ENCODE peak calls at places on chromosome 3, in ten cellular contexts. One of them, this sample, is unnamed.

GRCh38 chr3:159280326-159280725 is 478.5 kb downstream of the MFSD1 start:
- DNase-seq in upper lobe of right lung: no peak
- DNase-seq in SJSA1: no peak
- DNase-seq in heart left ventricle: no peak
- DNase-seq in neuronal stem cell: no peak
- DNase-seq in lower lobe of right lung: no peak
- DNase-seq in MM.1S: no peak
- DNase-seq in left lung: no peak
- DNase-seq in naive thymus-derived CD4-positive, alpha-beta T cell: no peak
- DNase-seq in esophagus muscularis mucosa: no peak
- DNase-seq in this sample: no peak

GRCh38 chr3:113200351-113200750 is 11.0 kb upstream of the BOC start:
- DNase-seq in upper lobe of right lung: no peak
- DNase-seq in SJSA1: no peak
- DNase-seq in heart left ventricle: no peak
- DNase-seq in neuronal stem cell: no peak
- DNase-seq in lower lobe of right lung: no peak
- DNase-seq in MM.1S: no peak
- DNase-seq in left lung: no peak
- DNase-seq in naive thymus-derived CD4-positive, alpha-beta T cell: no peak
- DNase-seq in esophagus muscularis mucosa: peak; percentile 66
- DNase-seq in this sample: no peak

GRCh38 chr3:154327871-154328270 is 3.6 kb upstream of the DHX36 start:
- DNase-seq in upper lobe of right lung: no peak
- DNase-seq in SJSA1: no peak
- DNase-seq in heart left ventricle: no peak
- DNase-seq in neuronal stem cell: no peak
- DNase-seq in lower lobe of right lung: no peak
- DNase-seq in MM.1S: no peak
- DNase-seq in left lung: no peak
- DNase-seq in naive thymus-derived CD4-positive, alpha-beta T cell: no peak
- DNase-seq in esophagus muscularis mucosa: no peak
- DNase-seq in this sample: no peak

GRCh38 chr3:87088984-87089841 is 98.3 kb upstream of the VGLL3 start:
- DNase-seq in upper lobe of right lung: peak; percentile 74
- DNase-seq in SJSA1: peak; percentile 82
- DNase-seq in heart left ventricle: peak; percentile 56
- DNase-seq in neuronal stem cell: no peak
- DNase-seq in lower lobe of right lung: peak; percentile 67
- DNase-seq in MM.1S: no peak
- DNase-seq in left lung: peak; percentile 85
- DNase-seq in naive thymus-derived CD4-positive, alpha-beta T cell: no peak
- DNase-seq in esophagus muscularis mucosa: no peak
- DNase-seq in this sample: peak; percentile 4

GRCh38 chr3:121411554-121411953 is 134.2 kb downstream of the POLQ start:
- DNase-seq in upper lobe of right lung: no peak
- DNase-seq in SJSA1: no peak
- DNase-seq in heart left ventricle: no peak
- DNase-seq in neuronal stem cell: no peak
- DNase-seq in lower lobe of right lung: no peak
- DNase-seq in MM.1S: no peak
- DNase-seq in left lung: no peak
- DNase-seq in naive thymus-derived CD4-positive, alpha-beta T cell: no peak
- DNase-seq in esophagus muscularis mucosa: no peak
- DNase-seq in this sample: no peak

GRCh38 chr3:127467386-127467785 is 123.1 kb downstream of the TPRA1 start:
- DNase-seq in upper lobe of right lung: no peak
- DNase-seq in SJSA1: no peak
- DNase-seq in heart left ventricle: no peak
- DNase-seq in neuronal stem cell: no peak
- DNase-seq in lower lobe of right lung: no peak
- DNase-seq in MM.1S: no peak
- DNase-seq in left lung: no peak
- DNase-seq in naive thymus-derived CD4-positive, alpha-beta T cell: no peak
- DNase-seq in esophagus muscularis mucosa: no peak
- DNase-seq in this sample: peak; percentile 8

GRCh38 chr3:156659260-156659659 is 15.1 kb upstream of the TIPARP start:
- DNase-seq in upper lobe of right lung: no peak
- DNase-seq in SJSA1: no peak
- DNase-seq in heart left ventricle: no peak
- DNase-seq in neuronal stem cell: no peak
- DNase-seq in lower lobe of right lung: no peak
- DNase-seq in MM.1S: peak; percentile 5
- DNase-seq in left lung: no peak
- DNase-seq in naive thymus-derived CD4-positive, alpha-beta T cell: no peak
- DNase-seq in esophagus muscularis mucosa: no peak
- DNase-seq in this sample: no peak

GRCh38 chr3:55243686-55244085 is 243.4 kb downstream of the WNT5A start:
- DNase-seq in upper lobe of right lung: no peak
- DNase-seq in SJSA1: no peak
- DNase-seq in heart left ventricle: no peak
- DNase-seq in neuronal stem cell: no peak
- DNase-seq in lower lobe of right lung: no peak
- DNase-seq in MM.1S: no peak
- DNase-seq in left lung: no peak
- DNase-seq in naive thymus-derived CD4-positive, alpha-beta T cell: no peak
- DNase-seq in esophagus muscularis mucosa: peak; percentile 37
- DNase-seq in this sample: no peak

GRCh38 chr3:29764059-29764458 is 483.2 kb downstream of the RBMS3 start:
- DNase-seq in upper lobe of right lung: no peak
- DNase-seq in SJSA1: no peak
- DNase-seq in heart left ventricle: no peak
- DNase-seq in neuronal stem cell: no peak
- DNase-seq in lower lobe of right lung: no peak
- DNase-seq in MM.1S: no peak
- DNase-seq in left lung: no peak
- DNase-seq in naive thymus-derived CD4-positive, alpha-beta T cell: no peak
- DNase-seq in esophagus muscularis mucosa: no peak
- DNase-seq in this sample: no peak

GRCh38 chr3:141272906-141273662 is 41.5 kb downstream of the PXYLP1 start:
- DNase-seq in upper lobe of right lung: no peak
- DNase-seq in SJSA1: no peak
- DNase-seq in heart left ventricle: no peak
- DNase-seq in neuronal stem cell: no peak
- DNase-seq in lower lobe of right lung: no peak
- DNase-seq in MM.1S: no peak
- DNase-seq in left lung: no peak
- DNase-seq in naive thymus-derived CD4-positive, alpha-beta T cell: no peak
- DNase-seq in esophagus muscularis mucosa: no peak
- DNase-seq in this sample: no peak

GRCh38 chr3:190205739-190206138 is 85.0 kb upstream of the P3H2 start:
- DNase-seq in upper lobe of right lung: no peak
- DNase-seq in SJSA1: no peak
- DNase-seq in heart left ventricle: no peak
- DNase-seq in neuronal stem cell: no peak
- DNase-seq in lower lobe of right lung: no peak
- DNase-seq in MM.1S: no peak
- DNase-seq in left lung: no peak
- DNase-seq in naive thymus-derived CD4-positive, alpha-beta T cell: no peak
- DNase-seq in esophagus muscularis mucosa: no peak
- DNase-seq in this sample: no peak

GRCh38 chr3:162224736-162225135 is 728.1 kb downstream of the OTOL1 start:
- DNase-seq in upper lobe of right lung: no peak
- DNase-seq in SJSA1: no peak
- DNase-seq in heart left ventricle: no peak
- DNase-seq in neuronal stem cell: no peak
- DNase-seq in lower lobe of right lung: no peak
- DNase-seq in MM.1S: no peak
- DNase-seq in left lung: no peak
- DNase-seq in naive thymus-derived CD4-positive, alpha-beta T cell: no peak
- DNase-seq in esophagus muscularis mucosa: no peak
- DNase-seq in this sample: no peak
- H3K27ac ChIP-seq in upper lobe of right lung: no peak overlapping the region
- H3K27ac ChIP-seq in SJSA1: no peak overlapping the region
- H3K27ac ChIP-seq in heart left ventricle: no peak overlapping the region
- H3K27ac ChIP-seq in neuronal stem cell: no peak overlapping the region
- H3K27ac ChIP-seq in lower lobe of right lung: no peak overlapping the region
- H3K27ac ChIP-seq in MM.1S: no peak overlapping the region
- H3K27ac ChIP-seq in left lung: no peak overlapping the region
- H3K27ac ChIP-seq in naive thymus-derived CD4-positive, alpha-beta T cell: no peak overlapping the region
- H3K27ac ChIP-seq in esophagus muscularis mucosa: no peak overlapping the region
- H3K27ac ChIP-seq in this sample: no peak overlapping the region

GRCh38 chr3:50516048-50516871 is 12.8 kb upstream of the CACNA2D2 start:
- DNase-seq in upper lobe of right lung: peak; percentile 88
- DNase-seq in SJSA1: no peak
- DNase-seq in heart left ventricle: peak; percentile 82
- DNase-seq in neuronal stem cell: peak; percentile 53
- DNase-seq in lower lobe of right lung: peak; percentile 84
- DNase-seq in MM.1S: no peak
- DNase-seq in left lung: no peak
- DNase-seq in naive thymus-derived CD4-positive, alpha-beta T cell: no peak
- DNase-seq in esophagus muscularis mucosa: no peak
- DNase-seq in this sample: no peak
- H3K27ac ChIP-seq in upper lobe of right lung: peak overlapping the region; percentile 65
- H3K27ac ChIP-seq in SJSA1: no peak overlapping the region
- H3K27ac ChIP-seq in heart left ventricle: peak overlapping the region; percentile 71
- H3K27ac ChIP-seq in neuronal stem cell: peak overlapping the region; percentile 93
- H3K27ac ChIP-seq in lower lobe of right lung: peak overlapping the region; percentile 40
- H3K27ac ChIP-seq in MM.1S: no peak overlapping the region
- H3K27ac ChIP-seq in left lung: peak overlapping the region; percentile 45
- H3K27ac ChIP-seq in naive thymus-derived CD4-positive, alpha-beta T cell: no peak overlapping the region
- H3K27ac ChIP-seq in esophagus muscularis mucosa: peak overlapping the region; percentile 54
- H3K27ac ChIP-seq in this sample: peak overlapping the region; percentile 44

DNA sequence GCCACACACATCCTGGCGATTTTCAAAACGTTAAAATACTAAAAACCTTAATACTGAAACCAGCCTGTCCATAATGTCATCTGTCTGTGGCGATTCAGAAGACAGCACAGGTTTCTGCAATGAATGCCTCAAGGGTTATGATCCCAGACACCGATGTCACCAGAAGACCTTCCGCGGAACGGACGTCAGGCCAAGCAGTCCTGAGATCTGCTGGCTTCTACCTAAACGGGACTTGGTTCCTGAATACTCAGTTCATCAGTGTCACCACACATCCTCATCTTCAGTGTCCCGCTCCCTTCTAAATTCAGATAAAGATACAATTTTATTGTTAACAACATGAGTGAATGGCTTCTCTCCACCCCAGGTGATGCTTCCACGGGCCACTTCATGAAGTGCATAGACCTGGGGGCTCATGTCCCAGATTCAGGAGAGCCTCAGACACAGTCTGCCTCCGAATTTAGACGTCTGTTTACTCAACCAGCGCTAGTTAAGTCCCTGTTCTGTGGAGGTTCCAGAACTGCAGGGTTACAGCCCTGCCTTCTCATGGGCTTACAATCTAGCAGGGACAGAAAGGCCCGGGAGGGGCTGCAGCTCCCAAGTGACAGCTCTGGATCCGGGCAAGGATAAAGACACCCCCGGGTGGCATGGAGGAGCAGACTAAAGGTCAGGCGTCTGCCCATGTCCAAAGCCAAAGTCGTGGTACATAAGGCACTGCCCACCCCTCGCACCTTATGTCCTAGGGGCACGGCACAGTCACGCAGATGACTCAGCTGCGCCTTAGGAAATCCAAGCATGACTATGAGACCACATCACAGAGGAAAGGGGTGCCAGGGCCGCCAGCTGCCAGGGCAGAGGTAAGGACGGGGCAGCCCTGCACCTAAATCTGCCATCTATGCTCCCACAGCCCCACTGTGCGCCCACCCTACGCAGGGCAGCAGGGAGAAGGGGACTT is 75.9 kb downstream of the VGLL4 start:
- DNase-seq in upper lobe of right lung: no peak
- DNase-seq in SJSA1: peak; percentile 87
- DNase-seq in heart left ventricle: no peak
- DNase-seq in neuronal stem cell: no peak
- DNase-seq in lower lobe of right lung: no peak
- DNase-seq in MM.1S: no peak
- DNase-seq in left lung: no peak
- DNase-seq in naive thymus-derived CD4-positive, alpha-beta T cell: no peak
- DNase-seq in esophagus muscularis mucosa: no peak
- DNase-seq in this sample: no peak
- H3K27ac ChIP-seq in upper lobe of right lung: peak overlapping the region; percentile 78
- H3K27ac ChIP-seq in SJSA1: peak overlapping the region; percentile 99
- H3K27ac ChIP-seq in heart left ventricle: peak overlapping the region; percentile 73
- H3K27ac ChIP-seq in neuronal stem cell: no peak overlapping the region
- H3K27ac ChIP-seq in lower lobe of right lung: peak overlapping the region; percentile 73
- H3K27ac ChIP-seq in MM.1S: no peak overlapping the region
- H3K27ac ChIP-seq in left lung: peak overlapping the region; percentile 73
- H3K27ac ChIP-seq in naive thymus-derived CD4-positive, alpha-beta T cell: no peak overlapping the region
- H3K27ac ChIP-seq in esophagus muscularis mucosa: peak overlapping the region; percentile 80
- H3K27ac ChIP-seq in this sample: peak overlapping the region; percentile 81

DNA sequence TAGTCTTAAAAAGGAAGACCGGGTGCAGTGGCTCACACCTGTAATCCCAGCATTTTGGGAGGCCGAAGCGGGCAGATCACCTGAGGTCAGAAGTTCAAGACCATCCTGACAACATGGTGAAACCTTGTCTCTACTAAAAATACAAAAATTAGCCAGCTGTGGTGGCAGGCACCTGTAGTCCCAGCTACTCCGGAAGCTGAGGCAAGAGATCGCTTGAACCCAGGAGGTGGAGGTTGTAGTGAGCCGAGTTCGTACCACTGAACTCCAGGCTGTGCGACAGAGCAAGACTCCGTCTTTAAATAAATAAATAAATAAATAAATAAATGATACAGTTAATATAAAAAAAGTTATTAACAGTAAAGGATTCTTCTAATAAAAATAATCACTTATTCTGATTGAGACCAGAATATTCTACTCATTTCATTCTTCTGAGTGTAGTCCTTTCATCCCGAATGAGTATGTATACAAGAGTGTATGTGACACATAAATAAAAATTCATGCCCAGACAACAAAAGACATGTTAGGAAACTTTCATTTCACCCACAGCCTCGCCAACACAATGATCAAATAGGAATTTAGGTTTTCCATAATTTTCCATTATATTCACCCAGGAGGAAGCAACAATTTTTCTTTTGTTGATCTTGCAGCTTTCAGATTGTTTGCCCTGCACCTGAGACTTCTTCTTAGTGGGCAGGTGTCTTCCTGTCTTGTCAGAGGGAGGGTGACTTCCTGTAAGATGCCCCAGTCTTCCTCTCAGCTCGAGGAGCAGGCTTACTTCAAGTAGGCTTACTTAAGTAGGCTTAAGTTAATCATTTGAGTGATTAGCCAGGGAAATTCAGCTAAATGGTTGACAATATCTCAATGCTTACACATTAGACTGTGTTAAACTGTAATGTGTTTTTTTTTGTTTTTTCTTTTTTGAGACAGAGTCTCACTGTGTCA is 7.8 kb upstream of the NUP210 start:
- DNase-seq in upper lobe of right lung: no peak
- DNase-seq in SJSA1: no peak
- DNase-seq in heart left ventricle: no peak
- DNase-seq in neuronal stem cell: no peak
- DNase-seq in lower lobe of right lung: no peak
- DNase-seq in MM.1S: peak; percentile 86
- DNase-seq in left lung: no peak
- DNase-seq in naive thymus-derived CD4-positive, alpha-beta T cell: peak; percentile 64
- DNase-seq in esophagus muscularis mucosa: no peak
- DNase-seq in this sample: no peak
- H3K27ac ChIP-seq in upper lobe of right lung: no peak overlapping the region
- H3K27ac ChIP-seq in SJSA1: no peak overlapping the region
- H3K27ac ChIP-seq in heart left ventricle: no peak overlapping the region
- H3K27ac ChIP-seq in neuronal stem cell: no peak overlapping the region
- H3K27ac ChIP-seq in lower lobe of right lung: no peak overlapping the region
- H3K27ac ChIP-seq in MM.1S: peak overlapping the region; percentile 91
- H3K27ac ChIP-seq in left lung: no peak overlapping the region
- H3K27ac ChIP-seq in naive thymus-derived CD4-positive, alpha-beta T cell: peak overlapping the region; percentile 71
- H3K27ac ChIP-seq in esophagus muscularis mucosa: no peak overlapping the region
- H3K27ac ChIP-seq in this sample: no peak overlapping the region

GRCh38 chr3:65596511-65597224 is 442.1 kb downstream of the MAGI1 start:
- DNase-seq in upper lobe of right lung: no peak
- DNase-seq in SJSA1: no peak
- DNase-seq in heart left ventricle: no peak
- DNase-seq in neuronal stem cell: no peak
- DNase-seq in lower lobe of right lung: no peak
- DNase-seq in MM.1S: no peak
- DNase-seq in left lung: peak; percentile 35
- DNase-seq in naive thymus-derived CD4-positive, alpha-beta T cell: no peak
- DNase-seq in esophagus muscularis mucosa: no peak
- DNase-seq in this sample: no peak
- H3K27ac ChIP-seq in upper lobe of right lung: no peak overlapping the region
- H3K27ac ChIP-seq in SJSA1: no peak overlapping the region
- H3K27ac ChIP-seq in heart left ventricle: no peak overlapping the region
- H3K27ac ChIP-seq in neuronal stem cell: peak overlapping the region; percentile 97
- H3K27ac ChIP-seq in lower lobe of right lung: no peak overlapping the region
- H3K27ac ChIP-seq in MM.1S: no peak overlapping the region
- H3K27ac ChIP-seq in left lung: no peak overlapping the region
- H3K27ac ChIP-seq in naive thymus-derived CD4-positive, alpha-beta T cell: no peak overlapping the region
- H3K27ac ChIP-seq in esophagus muscularis mucosa: no peak overlapping the region
- H3K27ac ChIP-seq in this sample: peak overlapping the region; percentile 36